ENCODE peak calls at places on chromosome 6, in ten cellular contexts. One of them, this sample, is unnamed.
A peak's percentile ranks its signal among the peaks of the same experiment; 100 is the strongest.

GRCh38 chr6:105372862-105373182 is 30.1 kb downstream of the PREP start:
- DNase-seq in RWPE2: peak; percentile 96
- DNase-seq in right atrium auricular region: no peak
- DNase-seq in pancreas: no peak
- DNase-seq in transverse colon: peak; percentile 75
- DNase-seq in PC-9: no peak
- DNase-seq in kidney: no peak
- DNase-seq in heart right ventricle: no peak
- DNase-seq in breast epithelium: no peak
- DNase-seq in upper lobe of right lung: no peak
- DNase-seq in this sample: no peak

GRCh38 chr6:111870751-111871064 is 2.5 kb downstream of the FYN start:
- DNase-seq in RWPE2: no peak
- DNase-seq in right atrium auricular region: no peak
- DNase-seq in pancreas: no peak
- DNase-seq in transverse colon: no peak
- DNase-seq in PC-9: no peak
- DNase-seq in kidney: no peak
- DNase-seq in heart right ventricle: no peak
- DNase-seq in breast epithelium: no peak
- DNase-seq in upper lobe of right lung: no peak
- DNase-seq in this sample: no peak

GRCh38 chr6:136306466-136306865 is 16.8 kb upstream of the BCLAF1 start:
- DNase-seq in RWPE2: no peak
- DNase-seq in right atrium auricular region: no peak
- DNase-seq in pancreas: no peak
- DNase-seq in transverse colon: no peak
- DNase-seq in PC-9: no peak
- DNase-seq in kidney: no peak
- DNase-seq in heart right ventricle: no peak
- DNase-seq in breast epithelium: no peak
- DNase-seq in upper lobe of right lung: no peak
- DNase-seq in this sample: no peak

GRCh38 chr6:28081486-28081751 is 1.1 kb downstream of the ZNF165 start:
- DNase-seq in RWPE2: no peak
- DNase-seq in right atrium auricular region: no peak
- DNase-seq in pancreas: no peak
- DNase-seq in transverse colon: peak; percentile 20
- DNase-seq in PC-9: no peak
- DNase-seq in kidney: no peak
- DNase-seq in heart right ventricle: no peak
- DNase-seq in breast epithelium: no peak
- DNase-seq in upper lobe of right lung: no peak
- DNase-seq in this sample: no peak

GRCh38 chr6:4506806-4507205 is 269.4 kb upstream of the CDYL start:
- DNase-seq in RWPE2: no peak
- DNase-seq in right atrium auricular region: no peak
- DNase-seq in pancreas: no peak
- DNase-seq in transverse colon: no peak
- DNase-seq in PC-9: no peak
- DNase-seq in kidney: no peak
- DNase-seq in heart right ventricle: no peak
- DNase-seq in breast epithelium: no peak
- DNase-seq in upper lobe of right lung: no peak
- DNase-seq in this sample: no peak

GRCh38 chr6:40719671-40720374 is 132.7 kb upstream of the LRFN2 start:
- DNase-seq in RWPE2: no peak
- DNase-seq in right atrium auricular region: no peak
- DNase-seq in pancreas: no peak
- DNase-seq in transverse colon: no peak
- DNase-seq in PC-9: no peak
- DNase-seq in kidney: no peak
- DNase-seq in heart right ventricle: no peak
- DNase-seq in breast epithelium: no peak
- DNase-seq in upper lobe of right lung: no peak
- DNase-seq in this sample: no peak

GRCh38 chr6:48775157-48775556 is 664.2 kb upstream of the PTCHD4 start:
- DNase-seq in RWPE2: no peak
- DNase-seq in right atrium auricular region: no peak
- DNase-seq in pancreas: no peak
- DNase-seq in transverse colon: no peak
- DNase-seq in PC-9: no peak
- DNase-seq in kidney: no peak
- DNase-seq in heart right ventricle: no peak
- DNase-seq in breast epithelium: no peak
- DNase-seq in upper lobe of right lung: no peak
- DNase-seq in this sample: no peak

GRCh38 chr6:37260063-37260843 is 2.3 kb upstream of the TMEM217 start:
- DNase-seq in RWPE2: no peak
- DNase-seq in right atrium auricular region: no peak
- DNase-seq in pancreas: no peak
- DNase-seq in transverse colon: no peak
- DNase-seq in PC-9: no peak
- DNase-seq in kidney: no peak
- DNase-seq in heart right ventricle: no peak
- DNase-seq in breast epithelium: no peak
- DNase-seq in upper lobe of right lung: no peak
- DNase-seq in this sample: no peak

GRCh38 chr6:139572001-139572400 is 197.6 kb upstream of the CITED2 start:
- DNase-seq in RWPE2: no peak
- DNase-seq in right atrium auricular region: no peak
- DNase-seq in pancreas: no peak
- DNase-seq in transverse colon: no peak
- DNase-seq in PC-9: peak; percentile 35
- DNase-seq in kidney: no peak
- DNase-seq in heart right ventricle: no peak
- DNase-seq in breast epithelium: no peak
- DNase-seq in upper lobe of right lung: no peak
- DNase-seq in this sample: no peak

DNA sequence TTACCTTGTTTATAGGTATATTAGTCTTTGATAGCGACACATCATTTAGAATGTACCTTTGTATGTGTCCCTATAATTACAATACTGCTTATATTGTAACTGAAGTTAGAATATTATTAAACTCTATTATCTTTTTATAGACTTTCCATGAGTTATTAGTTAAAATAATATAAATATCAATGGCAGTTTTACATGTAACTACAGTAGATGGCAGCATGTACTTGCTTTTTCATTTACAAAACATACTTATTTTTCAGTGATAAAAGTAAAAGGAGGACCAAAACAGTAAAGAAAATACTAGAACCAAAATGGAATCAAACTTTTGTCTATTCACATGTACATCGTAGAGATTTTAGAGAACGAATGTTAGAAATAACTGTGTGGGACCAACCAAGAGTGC is 364.3 kb downstream of the RIMS1 start:
- DNase-seq in RWPE2: no peak
- DNase-seq in right atrium auricular region: no peak
- DNase-seq in pancreas: no peak
- DNase-seq in transverse colon: no peak
- DNase-seq in PC-9: no peak
- DNase-seq in kidney: no peak
- DNase-seq in heart right ventricle: no peak
- DNase-seq in breast epithelium: no peak
- DNase-seq in upper lobe of right lung: no peak
- DNase-seq in this sample: no peak
- TF ChIP-seq CTCF in RWPE2: peak; percentile 19
- TF ChIP-seq CTCF in right atrium auricular region: no peak
- TF ChIP-seq CTCF in pancreas: no peak
- TF ChIP-seq CTCF in transverse colon: no peak
- TF ChIP-seq CTCF in PC-9: no peak
- TF ChIP-seq CTCF in kidney: no peak
- TF ChIP-seq CTCF in heart right ventricle: no peak
- TF ChIP-seq CTCF in breast epithelium: no peak
- TF ChIP-seq CTCF in upper lobe of right lung: no peak
- TF ChIP-seq CTCF in this sample: no peak

DNA sequence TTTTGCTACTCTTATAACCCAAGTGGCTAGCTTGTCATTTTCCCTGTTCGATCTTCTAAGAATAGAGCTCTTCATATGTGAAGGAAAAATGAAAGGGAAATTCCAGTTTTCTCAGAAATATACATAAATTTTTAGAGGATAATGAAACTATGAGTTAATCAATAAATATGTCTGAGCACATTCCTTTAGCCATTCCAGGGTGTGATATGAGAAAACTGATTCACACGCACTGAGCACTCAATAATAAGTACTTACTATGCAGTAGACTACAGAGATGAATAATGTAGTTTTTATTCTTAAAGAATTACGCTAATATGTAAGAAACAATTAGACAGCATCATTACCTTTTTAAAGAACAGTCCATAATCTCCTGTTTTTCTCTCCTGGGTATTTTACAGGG is 207.7 kb downstream of the ARHGAP18 start:
- DNase-seq in RWPE2: no peak
- DNase-seq in right atrium auricular region: no peak
- DNase-seq in pancreas: no peak
- DNase-seq in transverse colon: no peak
- DNase-seq in PC-9: no peak
- DNase-seq in kidney: no peak
- DNase-seq in heart right ventricle: no peak
- DNase-seq in breast epithelium: no peak
- DNase-seq in upper lobe of right lung: no peak
- DNase-seq in this sample: no peak
- H3K4me1 ChIP-seq in RWPE2: peaks cover 56% of the 10 kb centered on the region
- H3K4me1 ChIP-seq in right atrium auricular region: no peaks in the 10 kb centered on the region
- H3K4me1 ChIP-seq in pancreas: no peaks in the 10 kb centered on the region
- H3K4me1 ChIP-seq in transverse colon: no peaks in the 10 kb centered on the region
- H3K4me1 ChIP-seq in PC-9: peaks cover 25% of the 10 kb centered on the region
- H3K4me1 ChIP-seq in kidney: peaks cover 5% of the 10 kb centered on the region
- H3K4me1 ChIP-seq in heart right ventricle: peaks cover 26% of the 10 kb centered on the region
- H3K4me1 ChIP-seq in breast epithelium: no peaks in the 10 kb centered on the region
- H3K4me1 ChIP-seq in upper lobe of right lung: peaks cover 22% of the 10 kb centered on the region
- H3K4me1 ChIP-seq in this sample: peaks cover 8% of the 10 kb centered on the region

DNA sequence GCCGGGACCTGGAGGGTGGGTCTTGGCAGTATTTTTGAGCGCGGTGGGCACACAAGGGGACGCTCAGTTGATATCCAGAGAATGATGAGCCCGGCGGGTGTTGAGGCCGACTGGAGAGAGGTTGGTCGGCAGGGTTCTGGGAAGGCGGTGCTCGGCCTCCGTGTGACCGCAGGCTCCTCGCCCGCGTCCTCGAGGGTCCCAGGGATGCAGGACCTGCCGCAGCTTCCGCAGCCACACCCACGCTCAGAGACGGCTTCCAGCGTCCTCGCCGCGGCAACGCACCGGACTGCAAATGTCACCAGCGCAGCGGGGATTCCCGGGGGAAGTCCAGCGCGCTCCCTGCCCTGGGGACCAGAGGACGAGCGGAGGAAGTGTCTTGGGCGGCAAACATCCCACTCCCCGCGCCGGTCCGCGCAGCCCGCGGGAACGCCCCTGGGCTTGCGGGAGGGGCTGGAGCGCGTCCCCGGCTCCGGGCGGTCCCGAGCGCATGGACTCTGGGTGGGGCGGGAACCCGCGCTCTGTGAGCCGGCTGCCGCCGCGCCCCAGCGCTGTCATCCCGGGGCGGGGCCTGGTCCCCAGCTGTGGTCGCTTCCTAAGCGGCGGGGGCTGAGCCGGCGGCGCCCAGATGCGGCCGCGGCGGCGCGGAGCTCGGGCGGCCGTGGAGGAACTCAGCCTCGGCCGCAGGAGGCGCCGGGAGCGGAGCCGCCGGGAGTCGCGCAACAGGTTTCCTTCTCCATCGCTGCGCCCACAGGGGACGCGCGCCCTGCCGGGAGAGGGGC is at the start of gene STX11:
- DNase-seq in RWPE2: no peak
- DNase-seq in right atrium auricular region: peak; percentile 71
- DNase-seq in pancreas: peak; percentile 76
- DNase-seq in transverse colon: peak; percentile 76
- DNase-seq in PC-9: no peak
- DNase-seq in kidney: peak; percentile 87
- DNase-seq in heart right ventricle: peak; percentile 80
- DNase-seq in breast epithelium: peak; percentile 54
- DNase-seq in upper lobe of right lung: peak; percentile 92
- DNase-seq in this sample: peak; percentile 96
- H3K27ac ChIP-seq in RWPE2: no peak within 1 kb of the TSS
- H3K27ac ChIP-seq in right atrium auricular region: peak within 1 kb of the TSS; percentile 75
- H3K27ac ChIP-seq in pancreas: no peak within 1 kb of the TSS
- H3K27ac ChIP-seq in transverse colon: peak within 1 kb of the TSS; percentile 70
- H3K27ac ChIP-seq in PC-9: peak within 1 kb of the TSS; percentile 38
- H3K27ac ChIP-seq in kidney: no peak within 1 kb of the TSS
- H3K27ac ChIP-seq in heart right ventricle: peak within 1 kb of the TSS; percentile 94
- H3K27ac ChIP-seq in breast epithelium: peak within 1 kb of the TSS; percentile 79
- H3K27ac ChIP-seq in upper lobe of right lung: peak within 1 kb of the TSS; percentile 88
- H3K27ac ChIP-seq in this sample: peak within 1 kb of the TSS; percentile 86

GRCh38 chr6:392441-393390 is 1.2 kb downstream of the IRF4 start:
- DNase-seq in RWPE2: no peak
- DNase-seq in right atrium auricular region: no peak
- DNase-seq in pancreas: no peak
- DNase-seq in transverse colon: no peak
- DNase-seq in PC-9: no peak
- DNase-seq in kidney: peak; percentile 77
- DNase-seq in heart right ventricle: no peak
- DNase-seq in breast epithelium: no peak
- DNase-seq in upper lobe of right lung: no peak
- DNase-seq in this sample: no peak

GRCh38 chr6:389622-390021 is 1.9 kb upstream of the IRF4 start:
- DNase-seq in RWPE2: no peak
- DNase-seq in right atrium auricular region: no peak
- DNase-seq in pancreas: no peak
- DNase-seq in transverse colon: peak; percentile 6
- DNase-seq in PC-9: no peak
- DNase-seq in kidney: no peak
- DNase-seq in heart right ventricle: no peak
- DNase-seq in breast epithelium: no peak
- DNase-seq in upper lobe of right lung: no peak
- DNase-seq in this sample: no peak

GRCh38 chr6:391559-392440 is at the start of gene IRF4:
- DNase-seq in RWPE2: no peak
- DNase-seq in right atrium auricular region: no peak
- DNase-seq in pancreas: no peak
- DNase-seq in transverse colon: peak; percentile 73
- DNase-seq in PC-9: no peak
- DNase-seq in kidney: peak; percentile 76
- DNase-seq in heart right ventricle: no peak
- DNase-seq in breast epithelium: no peak
- DNase-seq in upper lobe of right lung: no peak
- DNase-seq in this sample: no peak

GRCh38 chr6:389143-389542 is 2.4 kb upstream of the IRF4 start:
- DNase-seq in RWPE2: no peak
- DNase-seq in right atrium auricular region: no peak
- DNase-seq in pancreas: no peak
- DNase-seq in transverse colon: no peak
- DNase-seq in PC-9: no peak
- DNase-seq in kidney: no peak
- DNase-seq in heart right ventricle: no peak
- DNase-seq in breast epithelium: no peak
- DNase-seq in upper lobe of right lung: no peak
- DNase-seq in this sample: no peak

GRCh38 chr6:390914-391558 is 516 bp upstream of the IRF4 start:
- DNase-seq in RWPE2: no peak
- DNase-seq in right atrium auricular region: no peak
- DNase-seq in pancreas: no peak
- DNase-seq in transverse colon: no peak
- DNase-seq in PC-9: no peak
- DNase-seq in kidney: no peak
- DNase-seq in heart right ventricle: no peak
- DNase-seq in breast epithelium: no peak
- DNase-seq in upper lobe of right lung: no peak
- DNase-seq in this sample: no peak
- TF ChIP-seq CTCF in RWPE2: no peak
- TF ChIP-seq CTCF in right atrium auricular region: no peak
- TF ChIP-seq CTCF in pancreas: no peak
- TF ChIP-seq CTCF in transverse colon: no peak
- TF ChIP-seq CTCF in PC-9: no peak
- TF ChIP-seq CTCF in kidney: no peak
- TF ChIP-seq CTCF in heart right ventricle: no peak
- TF ChIP-seq CTCF in breast epithelium: no peak
- TF ChIP-seq CTCF in upper lobe of right lung: no peak
- TF ChIP-seq CTCF in this sample: no peak

GRCh38 chr6:119345114-119345513 is 4.4 kb downstream of the MAN1A1 start:
- DNase-seq in RWPE2: no peak
- DNase-seq in right atrium auricular region: no peak
- DNase-seq in pancreas: no peak
- DNase-seq in transverse colon: no peak
- DNase-seq in PC-9: no peak
- DNase-seq in kidney: no peak
- DNase-seq in heart right ventricle: no peak
- DNase-seq in breast epithelium: no peak
- DNase-seq in upper lobe of right lung: no peak
- DNase-seq in this sample: no peak
- H3K4me1 ChIP-seq in RWPE2: no peaks in the 10 kb centered on the region
- H3K4me1 ChIP-seq in right atrium auricular region: no peaks in the 10 kb centered on the region
- H3K4me1 ChIP-seq in pancreas: peaks cover 14% of the 10 kb centered on the region
- H3K4me1 ChIP-seq in transverse colon: peaks cover 38% of the 10 kb centered on the region
- H3K4me1 ChIP-seq in PC-9: peaks cover 31% of the 10 kb centered on the region
- H3K4me1 ChIP-seq in kidney: peaks cover 10% of the 10 kb centered on the region
- H3K4me1 ChIP-seq in heart right ventricle: peaks cover 16% of the 10 kb centered on the region
- H3K4me1 ChIP-seq in breast epithelium: no peaks in the 10 kb centered on the region
- H3K4me1 ChIP-seq in upper lobe of right lung: peaks cover 48% of the 10 kb centered on the region
- H3K4me1 ChIP-seq in this sample: peaks cover 35% of the 10 kb centered on the region

This sample was measured in upper lobe of left lung.